ENCODE peak calls at places on chromosome 14, in nine cellular contexts. J is Calu3, D is AG09309, K is AG10803, Y is Panc1, B is mucosa of descending colon, H is keratinocyte, V is choroid plexus epithelial cell, O is epithelial cell of proximal tubule. G is an unnamed sample.

GRCh38 chr14:99742509-99743487 is 50.4 kb upstream of the EML1 start:
- DNase-seq in V (no peak), Y (no peak), O (no peak), B (no peak), K (no peak), H (no peak), J (no peak), D (no peak), G (no peak)

GRCh38 chr14:52012635-52013034 is 23.3 kb downstream of the RTRAF start:
- DNase-seq in D (no peak), Y (no peak), O (no peak), H (no peak), J (no peak), K (peak), B (no peak), V (peak), G (no peak)

GRCh38 chr14:48616941-48617340 is 941.5 kb upstream of the MDGA2 start:
- DNase-seq in Y (no peak), J (no peak), B (no peak), K (no peak), H (no peak), D (no peak), V (no peak), O (no peak), G (no peak)

GRCh38 chr14:100834441-100835277 is 8.7 kb downstream of the MEG3 start:
- DNase-seq in K (no peak), V (no peak), O (no peak), J (no peak), B (no peak), H (no peak), Y (no peak), D (no peak), G (no peak)

GRCh38 chr14:104898870-104899510 is 25.7 kb upstream of the PLD4 start:
- DNase-seq in J (no peak), H (no peak), K (no peak), Y (no peak), D (no peak), V (peak), B (peak), O (no peak), G (no peak)

GRCh38 chr14:91244501-91244901 is at the start of gene GPR68:
- DNase-seq in K (peak), V (peak), O (no peak), Y (no peak), D (peak), J (no peak), H (no peak), B (peak), G (no peak)

GRCh38 chr14:55889124-55889523 is 229.1 kb upstream of the PELI2 start:
- DNase-seq in H (no peak), J (peak), O (no peak), Y (no peak), K (no peak), B (no peak), D (no peak), V (no peak), G (no peak)

GRCh38 chr14:99603471-99603933 is 505 bp downstream of the CCDC85C start:
- DNase-seq in D (no peak), J (peak), H (no peak), Y (no peak), V (peak), O (no peak), B (peak), K (peak), G (no peak)

GRCh38 chr14:65846469-65846868 is 433.9 kb downstream of the FUT8 start:
- DNase-seq in V (no peak), B (no peak), K (no peak), D (no peak), Y (no peak), H (no peak), O (no peak), J (no peak), G (no peak)

GRCh38 chr14:43795600-43796228 is 711.4 kb downstream of the FSCB start:
- DNase-seq in B (no peak), J (no peak), H (no peak), K (no peak), Y (no peak), V (peak), D (no peak), O (no peak), G (no peak)

GRCh38 chr14:32022938-32023466 is 54.1 kb upstream of the ARHGAP5 start:
- DNase-seq in D (no peak), O (no peak), H (no peak), B (no peak), K (no peak), Y (no peak), J (no peak), V (peak), G (no peak)

GRCh38 chr14:103185051-103186027 is 62.1 kb downstream of the TNFAIP2 start:
- DNase-seq in D (no peak), V (peak), O (no peak), H (peak), Y (peak), B (no peak), K (peak), J (peak), G (no peak)

DNA sequence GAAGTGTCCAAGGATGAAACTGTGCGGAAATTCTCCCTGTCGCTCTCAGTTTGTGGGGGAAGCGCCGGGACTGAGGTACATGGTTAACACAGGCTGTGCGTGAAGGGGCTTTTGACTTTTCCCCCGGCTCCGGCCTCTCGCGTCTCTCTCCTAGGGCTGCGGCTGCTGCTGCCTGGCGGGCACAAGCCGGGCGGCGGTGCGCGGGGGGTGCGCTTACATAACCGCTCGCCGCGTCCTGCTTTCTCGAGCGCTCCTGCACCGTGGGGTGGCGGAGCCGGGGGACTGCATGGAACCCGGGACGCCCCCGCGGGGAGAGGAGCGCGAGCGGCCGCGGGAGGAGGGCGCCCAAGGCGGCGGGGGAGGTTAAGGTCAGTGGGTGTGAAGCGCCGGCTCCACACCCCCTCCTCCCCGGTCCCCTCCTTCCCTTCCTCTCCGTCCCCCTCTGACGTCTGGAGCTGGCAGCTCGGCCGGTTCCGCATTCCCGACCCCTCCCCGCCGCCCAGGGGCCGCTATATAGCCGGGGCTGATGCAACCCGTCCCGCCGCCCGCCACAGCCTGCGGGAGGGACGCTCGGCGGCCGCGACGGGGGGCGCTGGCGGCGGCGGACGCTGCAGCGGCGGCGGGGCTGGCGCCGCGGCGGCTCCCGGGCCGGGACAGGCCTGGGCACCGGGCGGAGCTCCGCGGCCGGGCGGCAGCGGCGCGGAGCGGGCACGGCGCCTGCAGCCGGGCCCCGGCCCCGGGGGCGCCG is at the start of gene JDP2:
- DNase-seq in O (no peak), J (peak), V (peak), K (peak), D (peak), Y (no peak), H (no peak), B (peak), G (peak)
- TF ChIP-seq CTCF in O (peak), J (no peak), V (no peak), K (no peak), D (peak), Y (no peak), H (no peak), B (no peak), G (peak)

GRCh38 chr14:35174342-35174741 is 52.0 kb downstream of the PRORP start:
- DNase-seq in D (no peak), V (no peak), O (no peak), H (no peak), Y (no peak), K (no peak), J (no peak), B (no peak), G (no peak)
- TF ChIP-seq CTCF in D (no peak), V (no peak), O (no peak), H (no peak), Y (no peak), K (no peak), J (no peak), B (no peak), G (no peak)

GRCh38 chr14:97077253-97077653 is 280.1 kb downstream of the VRK1 start:
- DNase-seq in B (no peak), Y (no peak), J (no peak), K (peak), V (peak), D (peak), O (peak), H (no peak), G (no peak)
- TF ChIP-seq CTCF in B (no peak), Y (no peak), J (no peak), K (no peak), V (no peak), D (no peak), O (no peak), H (no peak), G (no peak)

GRCh38 chr14:93114713-93115068 is 1.0 kb downstream of the ITPK1 start:
- DNase-seq in K (no peak), Y (no peak), B (peak), V (no peak), D (no peak), O (no peak), J (no peak), H (no peak), G (no peak)
- TF ChIP-seq CTCF in K (no peak), Y (no peak), B (no peak), V (no peak), D (no peak), O (no peak), J (no peak), H (no peak), G (no peak)

GRCh38 chr14:106530031-106530422 is 1003.6 kb downstream of the TMEM121 start:
- DNase-seq in H (no peak), O (no peak), V (no peak), K (no peak), B (no peak), D (no peak), J (no peak), Y (no peak), G (no peak)

GRCh38 chr14:106528717-106529116 is 1002.3 kb downstream of the TMEM121 start:
- DNase-seq in V (peak), Y (no peak), J (no peak), B (no peak), D (no peak), H (no peak), K (no peak), O (no peak), G (no peak)

DNA sequence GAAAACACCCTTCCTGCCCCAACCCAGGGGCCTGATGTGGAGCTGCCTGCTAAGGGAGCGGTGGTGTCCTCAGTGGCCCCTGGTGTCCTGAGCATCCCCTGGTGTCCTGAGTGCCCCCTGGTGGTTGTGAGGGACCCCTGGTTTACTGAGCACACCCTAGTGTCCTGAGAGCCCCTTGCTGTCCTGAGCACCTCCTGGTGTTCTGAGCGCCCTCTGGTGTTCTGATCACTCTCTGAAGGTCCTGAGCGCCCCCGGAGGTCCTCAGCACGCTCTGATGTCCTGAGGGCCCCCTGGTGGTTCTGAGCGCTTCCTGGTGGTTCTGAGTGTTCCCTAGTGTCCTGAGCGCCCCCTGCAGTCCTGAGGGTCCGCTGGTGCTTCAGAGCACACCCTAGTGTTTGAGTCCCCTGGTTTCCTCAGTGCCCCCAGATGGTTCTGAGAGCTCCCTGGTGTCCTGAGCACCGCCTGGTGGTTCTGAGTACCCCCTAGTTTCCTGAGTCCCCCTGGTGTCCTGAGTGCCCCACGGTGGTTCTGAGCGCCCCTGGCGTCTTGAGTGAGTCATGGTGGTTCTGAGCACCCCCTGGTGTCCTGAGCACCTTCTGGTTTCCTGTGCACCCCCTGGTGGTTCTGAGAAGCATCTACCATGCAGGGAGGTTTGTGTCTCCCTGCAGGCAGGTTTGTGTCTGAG is 1004.2 kb downstream of the TMEM121 start:
- DNase-seq in H (no peak), B (peak), O (no peak), V (no peak), Y (peak), K (no peak), D (no peak), J (no peak), G (no peak)
- TF ChIP-seq CTCF in H (no peak), B (no peak), O (no peak), V (no peak), Y (peak), K (no peak), D (no peak), J (no peak), G (no peak)

DNA sequence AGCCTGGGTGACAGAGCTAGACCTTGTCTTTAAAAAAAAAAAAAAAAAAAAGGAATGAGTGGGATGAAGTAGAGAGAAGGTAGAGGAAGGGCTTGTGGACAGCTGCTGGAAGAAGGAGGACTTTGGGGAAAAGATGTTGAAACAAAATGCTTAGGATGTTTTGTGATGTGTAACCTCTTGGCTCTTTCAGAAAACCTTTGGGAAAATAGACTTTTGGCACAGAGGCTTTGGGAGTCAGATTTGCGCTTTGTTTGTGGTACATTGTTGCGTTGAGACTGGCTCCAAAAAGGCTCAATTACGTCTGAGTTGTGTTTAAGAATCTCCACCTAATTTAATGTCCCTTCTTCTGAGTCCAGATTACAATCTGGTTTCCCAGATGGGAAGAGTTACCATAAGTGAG is 32.9 kb upstream of the SPTLC2 start:
- DNase-seq in H (no peak), K (peak), J (no peak), V (no peak), D (no peak), O (no peak), Y (no peak), B (no peak), G (no peak)
- TF ChIP-seq CTCF in H (no peak), K (no peak), J (no peak), V (no peak), D (no peak), O (no peak), Y (no peak), B (no peak), G (no peak)

GRCh38 chr14:75441731-75442130 is 13.9 kb downstream of the JDP2 start:
- DNase-seq in B (no peak), J (no peak), Y (no peak), K (peak), O (no peak), D (no peak), H (no peak), V (no peak), G (no peak)
- TF ChIP-seq CTCF in B (no peak), J (no peak), Y (no peak), K (no peak), O (no peak), D (no peak), H (no peak), V (no peak), G (no peak)

GRCh38 chr14:45364565-45364964 is 111.6 kb upstream of the MIS18BP1 start:
- DNase-seq in Y (no peak), H (no peak), D (no peak), J (no peak), K (no peak), B (no peak), V (no peak), O (no peak), G (no peak)
- TF ChIP-seq CTCF in Y (peak), H (no peak), D (no peak), J (no peak), K (no peak), B (no peak), V (no peak), O (no peak), G (no peak)

DNA sequence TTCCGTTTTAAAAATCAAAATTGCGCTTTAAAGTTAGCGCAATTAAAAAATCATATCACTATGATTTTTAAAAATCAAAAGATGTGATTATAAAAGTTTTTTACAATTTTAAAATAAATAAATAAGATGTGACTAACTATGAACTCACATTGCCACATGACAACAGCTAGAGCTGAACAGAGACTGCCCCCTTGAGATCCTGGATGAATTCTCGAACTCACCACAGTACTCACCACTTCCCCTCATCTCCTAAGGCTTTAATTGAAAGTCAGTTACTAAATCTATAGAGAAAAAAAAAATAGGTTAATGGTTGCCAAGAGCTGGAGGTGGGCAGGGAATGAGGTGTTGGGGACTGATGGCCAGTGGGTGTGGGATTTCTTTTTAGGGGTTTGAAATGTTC is 384.2 kb downstream of the ZFP36L1 start:
- DNase-seq in H (no peak), J (no peak), K (no peak), D (no peak), Y (no peak), V (peak), B (no peak), O (no peak), G (no peak)
- TF ChIP-seq CTCF in H (peak), J (no peak), K (peak), D (peak), Y (no peak), V (peak), B (no peak), O (peak), G (no peak)

DNA sequence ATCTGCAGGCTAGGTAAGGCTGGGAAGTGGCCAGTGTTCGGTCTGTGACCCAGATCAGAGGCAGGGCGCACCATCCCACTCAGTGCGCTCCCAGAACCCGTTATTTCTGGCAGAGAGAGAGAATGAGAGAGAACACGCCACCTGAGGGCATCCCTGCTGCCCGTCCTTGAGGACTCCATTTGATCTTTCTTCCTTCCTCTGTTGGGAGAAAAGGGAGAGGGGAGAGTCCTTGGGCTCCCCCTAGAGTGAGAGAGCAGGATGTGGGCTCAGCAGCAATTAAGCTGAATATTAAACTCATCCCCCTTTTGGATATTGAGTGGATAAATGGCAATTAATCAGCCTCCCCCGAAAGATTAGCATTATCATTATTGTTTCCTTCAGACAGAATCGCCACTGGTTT is 70.6 kb downstream of the IFT43 start:
- DNase-seq in D (no peak), B (no peak), H (no peak), O (no peak), K (no peak), J (peak), Y (no peak), V (peak), G (no peak)
- TF ChIP-seq CTCF in D (peak), B (no peak), H (peak), O (peak), K (peak), J (no peak), Y (peak), V (peak), G (peak)

G was measured in type B pancreatic cell.